ENCODE peak calls at places on chromosomes 13 and 19, in six cellular contexts. I, B, R, N, H and M are unnamed samples.

GRCh38 chr13:35720690-35721554 is 244.4 kb upstream of the MAB21L1 start:
- DNase-seq in B (peak; percentile 19), H (peak; percentile 46), N (peak; percentile 31), R (peak; percentile 33), I (peak; percentile 80), M (peak; percentile 57)

GRCh38 chr19:49690656-49691242 is at the start of gene CPT1C:
- DNase-seq in B (peak; percentile 81), I (peak; percentile 95), N (no peak), H (peak; percentile 83), R (no peak), M (peak; percentile 69)

GRCh38 chr13:73934215-73934623 is 200.0 kb downstream of the KLF12 start:
- DNase-seq in H (no peak), N (no peak), R (no peak), B (no peak), I (no peak), M (no peak)

GRCh38 chr19:49120868-49121267 is 1.5 kb downstream of the PPFIA3 start:
- DNase-seq in I (no peak), R (peak; percentile 33), H (no peak), N (no peak), B (no peak), M (no peak)

GRCh38 chr13:41159174-41159573 is 26.6 kb upstream of the KBTBD6 start:
- DNase-seq in B (no peak), R (no peak), H (no peak), I (no peak), N (no peak), M (no peak)

GRCh38 chr19:7426986-7427385 is 61.8 kb downstream of the PEX11G start:
- DNase-seq in N (no peak), B (no peak), I (no peak), H (no peak), R (no peak), M (no peak)

GRCh38 chr13:114108894-114109293 is 23.5 kb downstream of the RASA3 start:
- DNase-seq in R (no peak), H (peak; percentile 19), B (no peak), I (no peak), N (no peak), M (no peak)

GRCh38 chr19:16025108-16026101 is 50.9 kb upstream of the TPM4 start:
- DNase-seq in R (peak; percentile 22), B (no peak), I (peak; percentile 36), N (peak; percentile 61), H (no peak), M (peak; percentile 67)

GRCh38 chr19:46299695-46300094 is 2.9 kb downstream of the HIF3A start:
- DNase-seq in N (no peak), H (no peak), R (no peak), B (no peak), I (no peak), M (no peak)

GRCh38 chr19:42465827-42466280 is 23.1 kb upstream of the CXCL17 start:
- DNase-seq in N (no peak), R (peak; percentile 90), B (no peak), I (no peak), H (no peak), M (no peak)

GRCh38 chr13:51894239-51894638 is 32.5 kb downstream of the CCDC70 start:
- DNase-seq in R (no peak), B (no peak), I (no peak), H (no peak), N (no peak), M (no peak)

GRCh38 chr13:90800082-90800746 is 547.3 kb upstream of the MIR17HG start:
- DNase-seq in B (no peak), H (peak; percentile 51), R (no peak), N (no peak), I (no peak), M (peak; percentile 3)

GRCh38 chr19:39873385-39873784 is 27.2 kb upstream of the FBL start:
- DNase-seq in N (no peak), R (no peak), H (no peak), I (no peak), B (no peak), M (no peak)

GRCh38 chr19:46813570-46814358 is 25.4 kb upstream of the SLC1A5 start:
- DNase-seq in N (peak; percentile 56), H (peak; percentile 68), I (no peak), B (peak; percentile 85), R (no peak), M (peak; percentile 84)

GRCh38 chr19:19445911-19446361 is 40.5 kb downstream of the GATAD2A start:
- DNase-seq in R (peak; percentile 28), I (no peak), H (no peak), N (no peak), B (no peak), M (no peak)

GRCh38 chr13:96824110-96824509 is 170.2 kb downstream of the OXGR1 start:
- DNase-seq in N (no peak), I (no peak), H (no peak), B (no peak), R (no peak), M (no peak)

GRCh38 chr19:4867534-4868285 is at the start of gene PLIN3:
- DNase-seq in I (peak; percentile 95), N (peak; percentile 89), R (peak; percentile 95), H (peak; percentile 97), B (peak; percentile 96), M (peak; percentile 98)

GRCh38 chr19:54136086-54136863 is 1.3 kb upstream of the CNOT3 start:
- DNase-seq in N (no peak), B (no peak), I (peak; percentile 63), H (no peak), R (no peak), M (peak; percentile 8)

GRCh38 chr13:23292596-23292995 is 111.8 kb downstream of the SGCG start:
- DNase-seq in B (no peak), N (no peak), H (no peak), R (no peak), I (no peak), M (peak; percentile 32)

GRCh38 chr19:335486-336066 is 9.0 kb downstream of the MIER2 start:
- DNase-seq in H (no peak), I (no peak), N (no peak), R (no peak), B (no peak), M (no peak)

GRCh38 chr13:98766716-98767115 is 14.2 kb upstream of the SLC15A1 start:
- DNase-seq in N (no peak), B (no peak), H (no peak), I (no peak), R (no peak), M (no peak)

GRCh38 chr13:98766120-98766519 is 13.6 kb upstream of the SLC15A1 start:
- DNase-seq in B (no peak), H (no peak), R (no peak), N (no peak), I (no peak), M (no peak)

GRCh38 chr13:98761126-98761978 is 8.9 kb upstream of the SLC15A1 start:
- DNase-seq in R (no peak), H (no peak), B (no peak), I (no peak), N (peak; percentile 34), M (peak; percentile 81)

DNA sequence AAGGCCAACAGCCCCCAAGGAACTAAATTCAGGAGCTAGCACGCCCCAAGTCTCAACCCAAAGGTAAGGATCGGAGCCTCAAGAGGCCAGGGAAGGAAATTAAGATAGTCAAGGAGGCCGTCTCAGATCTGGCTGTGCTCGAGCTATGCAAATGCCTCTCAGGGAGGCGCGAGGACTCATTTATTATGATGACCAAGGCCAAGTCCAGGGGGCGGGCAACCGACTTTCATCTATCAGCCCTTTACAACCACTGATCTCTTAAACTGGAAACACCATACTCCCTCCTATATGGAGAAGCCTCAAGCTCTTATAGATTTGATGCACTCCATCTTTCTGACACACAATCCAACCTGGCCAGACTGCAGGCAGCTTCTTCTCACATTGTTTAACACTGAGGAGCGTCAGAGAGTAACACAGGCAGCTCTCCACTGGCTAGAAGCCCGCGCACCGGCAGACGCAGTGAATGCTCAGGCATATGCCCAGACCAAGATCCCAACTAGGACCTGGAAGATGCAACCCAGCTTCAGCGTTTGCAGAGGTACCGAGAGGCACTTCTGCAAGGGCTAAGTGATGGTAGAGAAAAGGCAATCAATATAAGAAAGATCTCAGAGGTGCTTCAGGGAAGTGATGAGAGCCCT is 9.6 kb upstream of the SLC15A1 start:
- DNase-seq in H (no peak), B (no peak), I (no peak), N (no peak), R (no peak), M (no peak)
- TF ChIP-seq CTCF in H (no peak), B (no peak), I (no peak), N (no peak), R (no peak), M (no peak)

GRCh38 chr13:32135655-32136054 is 104.1 kb downstream of the FRY start:
- DNase-seq in N (no peak), R (no peak), I (no peak), H (no peak), B (no peak), M (no peak)
- H3K4me3 ChIP-seq in N (no peak overlapping the region), R (no peak overlapping the region), I (no peak overlapping the region), H (no peak overlapping the region), B (no peak overlapping the region), M (no peak overlapping the region)

GRCh38 chr13:55199132-55199531 is 1941.6 kb upstream of the PRR20A start:
- DNase-seq in I (peak; percentile 47), R (no peak), B (no peak), H (no peak), N (peak; percentile 0), M (no peak)
- TF ChIP-seq CTCF in I (peak; percentile 59), R (no peak), B (no peak), H (no peak), N (no peak), M (no peak)

DNA sequence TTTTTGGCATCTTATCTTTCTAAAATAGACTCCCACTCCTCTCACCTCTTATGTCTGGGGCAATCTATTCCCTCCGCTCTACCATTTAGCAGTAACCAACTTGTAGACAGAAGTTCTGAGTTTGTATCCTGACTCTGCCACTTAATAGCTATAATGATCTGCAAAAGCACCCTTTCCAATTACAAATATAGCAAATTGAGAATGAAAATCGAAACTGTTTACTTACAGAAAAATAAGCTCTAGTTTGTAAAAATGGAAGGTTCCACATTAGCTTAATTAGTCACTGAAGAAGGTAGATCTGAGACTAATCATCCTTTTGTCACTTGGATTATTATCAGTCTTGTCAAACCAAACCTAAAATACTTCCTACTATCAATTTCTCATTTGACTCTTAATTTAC is 409.3 kb downstream of the DIAPH3 start:
- DNase-seq in N (no peak), B (no peak), I (no peak), R (no peak), H (no peak), M (no peak)
- H3K4me3 ChIP-seq in N (no peak overlapping the region), B (no peak overlapping the region), I (no peak overlapping the region), R (no peak overlapping the region), H (no peak overlapping the region), M (no peak overlapping the region)

GRCh38 chr13:44921478-44921877 is 67.8 kb downstream of the NUFIP1 start:
- DNase-seq in R (no peak), H (no peak), B (no peak), I (peak; percentile 26), N (peak; percentile 72), M (no peak)

GRCh38 chr13:44919103-44919804 is 70.0 kb downstream of the NUFIP1 start:
- DNase-seq in B (no peak), R (no peak), H (no peak), I (no peak), N (no peak), M (no peak)

GRCh38 chr13:44918323-44919102 is 70.8 kb downstream of the NUFIP1 start:
- DNase-seq in N (peak; percentile 88), R (peak; percentile 85), B (peak; percentile 83), H (peak; percentile 92), I (peak; percentile 94), M (peak; percentile 98)

GRCh38 chr13:44920013-44920412 is 69.3 kb downstream of the NUFIP1 start:
- DNase-seq in B (no peak), H (no peak), N (no peak), I (no peak), R (peak; percentile 4), M (no peak)

GRCh38 chr13:44921931-44922758 is 67.1 kb downstream of the NUFIP1 start:
- DNase-seq in N (peak; percentile 81), B (peak; percentile 93), H (peak; percentile 53), I (no peak), R (no peak), M (peak; percentile 97)
- TF ChIP-seq CTCF in N (no peak), B (peak; percentile 34), H (no peak), I (no peak), R (no peak), M (no peak)